ENCODE peak calls at places on chromosomes 4 and X, in five cellular contexts. J is fibroblast of the aortic adventitia, D is HFF-Myc, Y is upper lobe of right lung, I is epithelial cell of proximal tubule. O is an unnamed sample.

GRCh38 chr4:95929448-95930064 is 89.7 kb downstream of the PDHA2 start:
- DNase-seq in J (no peak), D (no peak), Y (no peak), I (no peak), O (no peak)

GRCh38 chrX:2451456-2452316 is 49.1 kb downstream of the DHRSX start:
- DNase-seq in J (peak), D (no peak), Y (peak), I (no peak), O (peak)

GRCh38 chr4:9996319-9997110 is 24.8 kb downstream of the SLC2A9 start:
- DNase-seq in J (no peak), D (no peak), Y (no peak), I (no peak), O (no peak)

GRCh38 chr4:98363431-98363830 is 102.2 kb downstream of the RAP1GDS1 start:
- DNase-seq in J (no peak), D (no peak), Y (no peak), I (no peak), O (no peak)

GRCh38 chr4:21554036-21554435 is 394.5 kb downstream of the KCNIP4 start:
- DNase-seq in J (no peak), D (no peak), Y (no peak), I (no peak), O (no peak)

GRCh38 chr4:166980419-166980818 is 253.9 kb downstream of the SPOCK3 start:
- DNase-seq in J (no peak), D (no peak), Y (no peak), I (no peak), O (no peak)

GRCh38 chr4:69649629-69650028 is 3.4 kb downstream of the UGT2A1 start:
- DNase-seq in J (peak), D (no peak), Y (no peak), I (no peak), O (no peak)

GRCh38 chr4:8675383-8675782 is 82.8 kb downstream of the CPZ start:
- DNase-seq in J (no peak), D (no peak), Y (peak), I (no peak), O (no peak)

GRCh38 chrX:121479406-121479805 is 432.0 kb downstream of the GLUD2 start:
- DNase-seq in J (no peak), D (no peak), Y (no peak), I (no peak), O (no peak)

GRCh38 chrX:16695079-16695676 is 17.3 kb downstream of the CTPS2 start:
- DNase-seq in J (peak), D (no peak), Y (peak), I (no peak), O (no peak)

GRCh38 chrX:18956322-18957032 is 27.4 kb downstream of the PHKA2 start:
- DNase-seq in J (no peak), D (no peak), Y (no peak), I (no peak), O (no peak)

GRCh38 chr4:124636793-124637192 is 75.7 kb downstream of the ANKRD50 start:
- DNase-seq in J (no peak), D (no peak), Y (no peak), I (no peak), O (no peak)

GRCh38 chr4:3302164-3302785 is 9.5 kb downstream of the RGS12 start:
- DNase-seq in J (no peak), D (no peak), Y (peak), I (no peak), O (no peak)

GRCh38 chr4:147518846-147519767 is 38.2 kb downstream of the EDNRA start:
- DNase-seq in J (peak), D (no peak), Y (no peak), I (peak), O (no peak)

GRCh38 chr4:163534056-163534455 is 39.6 kb downstream of the TMA16 start:
- DNase-seq in J (no peak), D (no peak), Y (no peak), I (no peak), O (no peak)

GRCh38 chr4:104457308-104457981 is 37.2 kb downstream of the CXXC4 start:
- DNase-seq in J (no peak), D (no peak), Y (no peak), I (no peak), O (no peak)

GRCh38 chr4:82201805-82202636 is 171.8 kb downstream of the HNRNPD start:
- DNase-seq in J (peak), D (no peak), Y (no peak), I (no peak), O (no peak)

GRCh38 chrX:101080326-101080725 is 1.6 kb downstream of the TMEM35A start:
- DNase-seq in J (no peak), D (no peak), Y (no peak), I (no peak), O (no peak)
- H3K4me3 ChIP-seq in J (peak), D (no peak), Y (no peak), I (no peak), O (peak)

GRCh38 chr4:71130827-71131603 is 137.6 kb downstream of the DCK start:
- DNase-seq in J (peak), D (peak), Y (no peak), I (peak), O (peak)
- H3K4me3 ChIP-seq in J (peak), D (no peak), Y (no peak), I (no peak), O (peak)

DNA sequence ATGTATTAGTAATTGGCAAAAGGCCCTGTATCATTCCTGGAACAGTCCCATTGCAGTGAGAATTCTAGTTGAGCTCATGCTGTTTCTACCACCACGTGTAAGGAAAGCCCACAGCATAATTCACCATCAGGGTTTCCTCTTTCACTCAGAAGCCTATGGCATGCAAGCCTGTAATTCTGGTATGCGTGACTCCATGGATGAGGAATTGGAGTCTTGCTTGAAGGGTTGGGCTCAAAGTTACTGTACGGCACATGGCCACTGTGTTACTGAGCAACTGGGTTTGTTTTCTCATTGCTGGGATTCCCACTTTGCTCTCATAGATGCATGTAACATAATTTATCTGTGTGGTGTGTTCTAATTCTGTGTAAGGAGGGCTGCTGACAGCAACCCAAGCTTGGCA is 132.3 kb upstream of the NR3C2 start:
- DNase-seq in J (no peak), D (no peak), Y (no peak), I (peak), O (no peak)
- H3K4me3 ChIP-seq in J (no peak), D (no peak), Y (no peak), I (no peak), O (no peak)

GRCh38 chr4:56653461-56654237 is 27.4 kb downstream of the HOPX start:
- DNase-seq in J (no peak), D (no peak), Y (no peak), I (no peak), O (no peak)

GRCh38 chr4:56655209-56655626 is 25.9 kb downstream of the HOPX start:
- DNase-seq in J (no peak), D (no peak), Y (no peak), I (no peak), O (no peak)

GRCh38 chr4:56655627-56656345 is 25.3 kb downstream of the HOPX start:
- DNase-seq in J (no peak), D (no peak), Y (no peak), I (no peak), O (no peak)

GRCh38 chr4:56656346-56656643 is 24.8 kb downstream of the HOPX start:
- DNase-seq in J (no peak), D (no peak), Y (no peak), I (no peak), O (no peak)

DNA sequence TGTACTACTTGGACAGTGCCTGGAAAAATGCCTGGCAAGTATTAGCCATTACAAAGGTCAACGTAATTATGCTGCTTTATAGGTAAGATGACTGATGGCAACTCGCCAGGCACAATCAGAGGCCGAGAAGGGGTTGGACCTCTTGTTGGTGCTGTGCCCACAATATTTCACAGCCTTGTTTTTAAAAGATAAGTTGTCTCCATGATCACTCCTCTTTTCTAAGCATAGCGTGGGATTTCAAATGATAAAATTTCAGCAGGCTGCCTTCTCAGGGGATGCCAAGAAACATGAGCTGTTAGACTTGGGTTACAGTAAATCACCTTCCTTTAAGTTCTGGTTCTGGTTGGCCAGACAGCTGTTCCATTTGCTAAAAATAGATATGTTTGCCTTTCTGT is 26.9 kb downstream of the HOPX start:
- DNase-seq in J (peak), D (no peak), Y (no peak), I (no peak), O (no peak)
- H3K4me3 ChIP-seq in J (no peak), D (no peak), Y (no peak), I (no peak), O (no peak)

GRCh38 chrX:332496-332860 is 13.9 kb upstream of the GTPBP6 start:
- DNase-seq in J (no peak), D (no peak), Y (peak), I (no peak), O (no peak)

GRCh38 chrX:332916-333610 is 14.5 kb upstream of the GTPBP6 start:
- DNase-seq in J (no peak), D (no peak), Y (peak), I (no peak), O (no peak)

GRCh38 chrX:330726-331144 is 12.1 kb upstream of the GTPBP6 start:
- DNase-seq in J (no peak), D (no peak), Y (no peak), I (no peak), O (no peak)

GRCh38 chrX:331145-331771 is 12.7 kb upstream of the GTPBP6 start:
- DNase-seq in J (peak), D (no peak), Y (peak), I (no peak), O (no peak)

GRCh38 chrX:331772-332495 is 13.3 kb upstream of the GTPBP6 start:
- DNase-seq in J (no peak), D (no peak), Y (peak), I (no peak), O (no peak)
- H3K4me3 ChIP-seq in J (no peak), D (no peak), Y (no peak), I (no peak), O (no peak)

DNA sequence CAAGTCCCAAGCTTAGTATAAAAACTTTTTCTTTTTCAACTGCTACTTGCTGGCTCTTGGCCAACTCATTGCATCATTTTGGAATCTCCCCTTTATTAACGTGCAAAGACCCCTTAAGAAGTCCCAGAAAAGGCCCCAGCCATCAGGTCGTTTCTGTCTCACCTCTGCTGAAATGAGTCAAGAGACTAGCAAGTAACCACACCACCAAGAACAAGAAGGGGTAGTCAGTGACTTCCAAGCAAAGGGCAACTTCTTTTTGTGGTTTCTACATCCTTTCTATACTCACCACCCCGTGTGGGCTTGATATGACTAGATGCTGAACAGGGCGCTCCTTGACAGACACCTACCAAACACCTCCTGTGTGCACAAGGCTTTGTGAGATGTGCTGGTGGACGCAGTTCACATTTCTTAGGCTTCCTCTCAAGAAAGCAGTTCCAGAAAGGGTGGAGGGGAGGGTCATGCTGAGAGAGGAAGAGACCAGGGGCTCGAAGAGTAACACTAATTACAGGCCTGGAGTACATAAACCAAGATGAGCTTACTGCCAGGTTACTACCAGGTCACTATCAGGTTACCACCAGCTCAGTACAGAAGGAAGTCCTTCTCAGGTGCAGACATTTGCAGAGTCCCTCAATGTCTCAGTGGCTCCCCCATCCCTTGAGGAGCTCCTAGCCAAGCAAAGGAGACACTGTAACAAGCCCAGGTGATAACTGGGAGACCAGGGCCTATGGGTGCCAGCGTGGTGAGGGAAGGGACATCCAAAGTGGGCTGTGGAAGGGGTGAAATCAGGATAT is 19.3 kb downstream of the JAKMIP1 start:
- DNase-seq in J (no peak), D (no peak), Y (no peak), I (no peak), O (no peak)
- H3K4me3 ChIP-seq in J (no peak), D (no peak), Y (no peak), I (no peak), O (no peak)

GRCh38 chr4:13547563-13548041 is 3.3 kb upstream of the NKX3-2 start:
- DNase-seq in J (no peak), D (no peak), Y (no peak), I (no peak), O (no peak)

GRCh38 chr4:13548059-13548983 is 4.0 kb upstream of the NKX3-2 start:
- DNase-seq in J (no peak), D (no peak), Y (no peak), I (no peak), O (no peak)

GRCh38 chr4:13546374-13546854 is 2.1 kb upstream of the NKX3-2 start:
- DNase-seq in J (no peak), D (no peak), Y (no peak), I (no peak), O (no peak)

GRCh38 chr4:13545394-13545808 is 1.1 kb upstream of the NKX3-2 start:
- DNase-seq in J (no peak), D (no peak), Y (no peak), I (no peak), O (no peak)

DNA sequence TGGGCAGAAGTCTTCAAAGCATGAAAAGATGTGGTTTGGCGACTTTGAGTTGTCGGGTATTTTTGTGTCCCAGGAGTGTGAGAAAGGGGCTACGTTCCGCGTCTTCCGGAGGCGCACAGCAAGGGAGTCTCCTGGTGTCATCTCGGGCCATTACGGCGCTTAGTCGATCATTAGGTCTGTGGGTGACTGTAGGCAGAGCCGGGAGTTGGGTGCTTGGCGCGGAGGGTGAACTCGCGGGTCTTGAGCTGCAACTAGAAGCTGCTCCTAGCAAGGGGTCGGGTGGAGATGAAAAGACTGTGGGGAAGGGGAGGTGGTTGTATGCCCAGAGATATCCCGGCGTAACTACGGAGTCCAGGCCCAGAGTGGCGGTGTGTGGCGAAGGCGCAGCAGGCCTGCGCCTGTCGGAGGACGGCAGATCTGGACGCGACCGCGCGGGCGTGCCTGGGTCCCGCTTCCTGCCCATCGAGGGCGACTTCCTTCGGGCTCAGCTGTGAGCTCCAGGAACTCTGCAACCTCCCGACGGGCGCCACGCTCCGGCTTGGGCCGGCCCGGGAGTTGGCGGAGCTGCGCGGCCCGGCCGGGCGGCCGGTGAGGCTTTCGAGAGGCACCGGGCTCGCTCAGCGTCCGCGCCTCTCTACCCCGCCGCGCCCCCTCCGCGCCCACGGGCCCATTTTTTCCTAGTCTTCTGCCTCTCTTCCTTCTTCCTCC is 2.7 kb upstream of the NKX3-2 start:
- DNase-seq in J (no peak), D (no peak), Y (no peak), I (no peak), O (no peak)
- H3K4me3 ChIP-seq in J (peak), D (peak), Y (peak), I (peak), O (peak)

DNA sequence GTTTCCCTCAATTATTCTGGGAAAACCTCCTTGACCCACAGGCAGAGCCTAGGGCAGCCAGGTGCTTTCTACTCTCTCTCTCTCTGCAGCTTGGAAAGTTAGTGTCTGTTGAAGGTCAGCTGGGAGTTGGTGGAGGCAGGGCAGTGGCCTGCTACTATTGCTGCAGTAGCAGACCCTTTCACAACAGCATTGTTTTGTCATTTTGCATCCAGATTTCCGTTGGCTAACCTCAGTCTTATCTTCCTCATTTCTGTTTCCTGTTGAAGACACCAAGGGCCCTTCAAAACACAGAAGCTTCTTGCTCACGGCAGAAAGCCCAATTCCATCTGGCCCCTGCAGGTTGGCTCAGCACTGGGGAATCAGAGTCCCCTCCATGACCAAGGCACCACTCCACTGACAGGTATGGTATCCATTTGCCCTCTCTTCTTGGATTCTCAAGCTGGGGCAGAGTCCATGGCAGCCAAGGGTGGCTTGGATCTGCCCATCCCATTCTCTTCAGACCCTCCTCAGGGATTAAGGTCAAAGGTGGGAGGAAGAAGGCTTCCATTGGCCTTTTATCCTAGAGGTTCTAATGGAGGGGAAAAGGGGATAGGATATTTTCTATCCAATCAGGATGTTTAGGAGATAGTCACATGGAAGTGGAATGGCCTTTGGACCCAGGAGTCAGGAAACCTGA is 24.6 kb downstream of the VSIG4 start:
- DNase-seq in J (no peak), D (no peak), Y (no peak), I (no peak), O (no peak)
- H3K4me3 ChIP-seq in J (no peak), D (no peak), Y (peak), I (no peak), O (no peak)

DNA sequence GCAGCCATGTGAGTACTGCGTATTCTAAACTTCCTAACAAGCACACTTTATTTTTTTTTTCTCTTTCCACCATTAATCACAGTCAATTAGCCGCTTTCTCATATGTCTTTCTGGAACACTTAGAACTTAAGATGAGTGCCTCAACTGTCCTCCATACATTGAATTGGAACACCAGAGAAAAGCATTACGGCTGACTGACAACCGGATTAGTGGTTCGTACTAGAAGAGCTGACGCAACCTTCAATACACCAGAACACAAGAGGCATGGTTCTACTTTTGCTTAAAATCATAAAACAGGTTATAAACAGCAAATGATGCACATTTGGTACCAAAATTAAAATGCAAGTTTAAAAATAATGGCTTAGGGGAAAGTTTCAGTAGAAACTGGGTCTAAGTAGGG is 3.3 kb downstream of the TMEM47 start:
- DNase-seq in J (no peak), D (no peak), Y (no peak), I (no peak), O (no peak)
- H3K4me3 ChIP-seq in J (peak), D (no peak), Y (peak), I (peak), O (peak)

GRCh38 chrX:130121505-130121800 is 11.2 kb upstream of the ELF4 start:
- DNase-seq in J (no peak), D (no peak), Y (no peak), I (no peak), O (no peak)
- H3K4me3 ChIP-seq in J (no peak), D (no peak), Y (no peak), I (no peak), O (no peak)